ENCODE peak calls at places on chromosomes 3 and 15, in nine cellular contexts. C is amniotic stem cell; L is CD4-positive, CD25-positive, alpha-beta regulatory T cell; G is thoracic aorta; U is NCI-H524; I is B cell; F is WTC11; Z is NCI-H2081; J is activated naive CD4-positive, alpha-beta T cell treated with anti-CD3 and anti-CD28 coated beads, Interleukin-2, amount 10 ng/mL, durations not matched to agents 7 days and 5 days. D is an unnamed sample.

GRCh38 chr3:25338158-25338725 is 89.8 kb upstream of the RARB start:
- DNase-seq in C (no peak), L (no peak), G (no peak), U (no peak), I (no peak), F (no peak), Z (no peak), J (no peak), D (no peak)

GRCh38 chr3:106635271-106635670 is 742.0 kb upstream of the CCDC54 start:
- DNase-seq in C (peak), L (no peak), G (no peak), U (no peak), I (no peak), F (no peak), Z (no peak), J (no peak), D (peak)

GRCh38 chr3:123338620-123339061 is 110.2 kb downstream of the ADCY5 start:
- DNase-seq in C (no peak), L (no peak), G (no peak), U (no peak), I (no peak), F (no peak), Z (no peak), J (no peak), D (no peak)

GRCh38 chr3:23002846-23003800 is 200.0 kb upstream of the UBE2E2 start:
- DNase-seq in C (no peak), L (no peak), G (no peak), U (peak), I (no peak), F (no peak), Z (peak), J (no peak), D (no peak)

GRCh38 chr15:89576417-89576773 is 1.1 kb downstream of the TICRR start:
- DNase-seq in C (no peak), L (no peak), G (no peak), U (no peak), I (peak), F (no peak), Z (no peak), J (no peak), D (peak)

GRCh38 chr3:151282921-151283320 is 4.6 kb upstream of the P2RY14 start:
- DNase-seq in C (no peak), L (no peak), G (no peak), U (peak), I (peak), F (no peak), Z (peak), J (no peak), D (peak)

GRCh38 chr15:99566157-99566900 is 545 bp downstream of the MEF2A start:
- DNase-seq in C (no peak), L (peak), G (no peak), U (peak), I (peak), F (peak), Z (no peak), J (peak), D (no peak)

GRCh38 chr3:103873024-103873423 is 1438.2 kb downstream of the ZPLD1 start:
- DNase-seq in C (no peak), L (no peak), G (no peak), U (no peak), I (no peak), F (no peak), Z (no peak), J (no peak), D (no peak)

GRCh38 chr3:197224034-197224444 is 74.4 kb downstream of the DLG1 start:
- DNase-seq in C (peak), L (no peak), G (no peak), U (peak), I (peak), F (no peak), Z (peak), J (no peak), D (peak)

GRCh38 chr3:131217296-131217741 is 164.3 kb upstream of the NUDT16 start:
- DNase-seq in C (no peak), L (no peak), G (no peak), U (no peak), I (no peak), F (no peak), Z (no peak), J (no peak), D (peak)

GRCh38 chr3:169792359-169792758 is 19.2 kb downstream of the MYNN start:
- DNase-seq in C (no peak), L (no peak), G (no peak), U (no peak), I (no peak), F (no peak), Z (no peak), J (no peak), D (no peak)

GRCh38 chr15:66742286-66742685 is 40.2 kb downstream of the SMAD6 start:
- DNase-seq in C (no peak), L (no peak), G (no peak), U (no peak), I (no peak), F (no peak), Z (no peak), J (no peak), D (no peak)

GRCh38 chr3:99242271-99242670 is 340.8 kb upstream of the DCBLD2 start:
- DNase-seq in C (no peak), L (no peak), G (no peak), U (no peak), I (no peak), F (no peak), Z (no peak), J (no peak), D (peak)

GRCh38 chr3:172625404-172625803 is 85.5 kb downstream of the NCEH1 start:
- DNase-seq in C (no peak), L (no peak), G (no peak), U (no peak), I (no peak), F (no peak), Z (no peak), J (no peak), D (peak)

GRCh38 chr3:100602506-100603444 is 6.6 kb upstream of the ADGRG7 start:
- DNase-seq in C (no peak), L (no peak), G (no peak), U (no peak), I (peak), F (no peak), Z (no peak), J (no peak), D (peak)

GRCh38 chr3:172177046-172177445 is 137.7 kb downstream of the FNDC3B start:
- DNase-seq in C (no peak), L (no peak), G (no peak), U (no peak), I (no peak), F (no peak), Z (no peak), J (no peak), D (peak)

GRCh38 chr3:43417133-43417532 is 130.8 kb downstream of the SNRK start:
- DNase-seq in C (no peak), L (no peak), G (no peak), U (no peak), I (no peak), F (no peak), Z (no peak), J (no peak), D (no peak)

GRCh38 chr3:81425198-81425868 is 336.1 kb downstream of the GBE1 start:
- DNase-seq in C (no peak), L (no peak), G (no peak), U (no peak), I (no peak), F (no peak), Z (no peak), J (no peak), D (no peak)

GRCh38 chr3:48974076-48974864 is 15.8 kb upstream of the P4HTM start:
- DNase-seq in C (no peak), L (no peak), G (no peak), U (peak), I (no peak), F (no peak), Z (no peak), J (no peak), D (no peak)

GRCh38 chr15:60137711-60138396 is 133.7 kb downstream of the FOXB1 start:
- DNase-seq in C (no peak), L (no peak), G (no peak), U (no peak), I (no peak), F (no peak), Z (no peak), J (no peak), D (peak)

GRCh38 chr3:195582947-195583346 is 793 bp downstream of the APOD start:
- DNase-seq in C (no peak), L (no peak), G (no peak), U (no peak), I (no peak), F (peak), Z (no peak), J (no peak), D (no peak)

GRCh38 chr3:197795200-197795599 is 4.1 kb downstream of the LRCH3 start:
- DNase-seq in C (no peak), L (no peak), G (peak), U (no peak), I (no peak), F (no peak), Z (no peak), J (no peak), D (peak)

GRCh38 chr3:46344476-46344875 is 9.4 kb upstream of the CCR2 start:
- DNase-seq in C (no peak), L (no peak), G (no peak), U (no peak), I (no peak), F (no peak), Z (no peak), J (no peak), D (no peak)

GRCh38 chr3:128226794-128227399 is 73.6 kb downstream of the EEFSEC start:
- DNase-seq in C (no peak), L (no peak), G (no peak), U (peak), I (peak), F (peak), Z (peak), J (peak), D (no peak)

GRCh38 chr15:34679326-34679725 is 75.5 kb downstream of the GJD2 start:
- DNase-seq in C (no peak), L (no peak), G (no peak), U (no peak), I (no peak), F (no peak), Z (no peak), J (no peak), D (peak)

GRCh38 chr3:53255360-53255774 is 455 bp downstream of the TKT start:
- DNase-seq in C (no peak), L (peak), G (no peak), U (peak), I (no peak), F (no peak), Z (no peak), J (peak), D (peak)

GRCh38 chr15:71387825-71388224 is 272.6 kb downstream of the THSD4 start:
- DNase-seq in C (no peak), L (no peak), G (no peak), U (no peak), I (no peak), F (no peak), Z (no peak), J (no peak), D (no peak)

GRCh38 chr15:90519688-90520087 is 10.0 kb upstream of the CRTC3 start:
- DNase-seq in C (no peak), L (no peak), G (no peak), U (no peak), I (no peak), F (no peak), Z (no peak), J (no peak), D (peak)

D was measured in LHCN-M2.